ENCODE peak calls at places on chromosomes 12 and 14, in seven cellular contexts. A is brain microvascular endothelial cell, B is mammary epithelial cell, R is SK-N-DZ, D is Calu3, S is WTC11, V is heart right ventricle. X is an unnamed sample.

GRCh38 chr12:27870939-27871338 is 90.9 kb upstream of the MANSC4 start:
- DNase-seq in R (no peak), D (no peak), S (no peak), V (no peak), B (peak), A (peak), X (no peak)

GRCh38 chr12:48285751-48286650 is 64.7 kb downstream of the ZNF641 start:
- DNase-seq in D (no peak), R (no peak), S (no peak), B (no peak), A (no peak), V (no peak), X (no peak)

GRCh38 chr12:107223816-107224215 is 130.5 kb upstream of the CRY1 start:
- DNase-seq in A (no peak), S (no peak), V (no peak), R (no peak), B (no peak), D (no peak), X (no peak)

GRCh38 chr12:68376901-68377300 is 44.7 kb upstream of the MDM1 start:
- DNase-seq in B (no peak), R (peak), V (no peak), A (no peak), D (no peak), S (no peak), X (no peak)

GRCh38 chr14:89493877-89494634 is 77.0 kb upstream of the FOXN3 start:
- DNase-seq in R (no peak), S (no peak), V (no peak), A (peak), D (no peak), B (no peak), X (no peak)

GRCh38 chr12:110689002-110689600 is at the start of gene HVCN1:
- DNase-seq in R (no peak), S (peak), B (no peak), V (peak), D (peak), A (no peak), X (no peak)

GRCh38 chr14:20400965-20401593 is 12.2 kb downstream of the TEP1 start:
- DNase-seq in D (peak), S (no peak), V (no peak), A (no peak), B (peak), R (no peak), X (no peak)

GRCh38 chr12:6199531-6200265 is 502 bp upstream of the CD9 start:
- DNase-seq in S (peak), D (peak), A (no peak), B (no peak), V (peak), R (peak), X (no peak)

GRCh38 chr14:45891417-45892080 is 638.5 kb upstream of the MIS18BP1 start:
- DNase-seq in B (peak), V (no peak), A (no peak), S (peak), R (peak), D (peak), X (peak)

GRCh38 chr12:39239484-39240143 is 203.3 kb downstream of the KIF21A start:
- DNase-seq in B (peak), S (no peak), V (no peak), D (no peak), R (no peak), A (no peak), X (no peak)

GRCh38 chr12:76556373-76556772 is 3.2 kb downstream of the OSBPL8 start:
- DNase-seq in D (no peak), V (no peak), A (no peak), R (no peak), S (no peak), B (no peak), X (no peak)

GRCh38 chr12:14843425-14843887 is at the start of gene ART4:
- DNase-seq in V (peak), D (no peak), S (no peak), B (no peak), A (no peak), R (no peak), X (no peak)

GRCh38 chr12:52018448-52019122 is 11.8 kb downstream of the TAMALIN start:
- DNase-seq in B (no peak), S (no peak), V (no peak), A (no peak), R (no peak), D (no peak), X (peak)